ENCODE peak calls at places on chromosomes 16 and 17, in four cellular contexts. D is WTC11; T is fibroblast of villous mesenchyme; U is activated T-helper 1 cell treated with anti-CD3 and anti-CD28 coated beads, Interleukin-2, amount 50 U/mL, for 16 hours. O is an unnamed sample.

GRCh38 chr17:62892069-62892675 is 73.9 kb upstream of the TANC2 start:
- DNase-seq in D (no peak), T (no peak), U (no peak), O (no peak)

GRCh38 chr17:49779730-49780220 is 8.7 kb upstream of the KAT7 start:
- DNase-seq in D (no peak), T (peak), U (no peak), O (no peak)

GRCh38 chr17:79002291-79002690 is 7.3 kb downstream of the CANT1 start:
- DNase-seq in D (no peak), T (no peak), U (no peak), O (no peak)

GRCh38 chr17:55259684-55260111 is 5.1 kb upstream of the HLF start:
- DNase-seq in D (no peak), T (no peak), U (no peak), O (no peak)

GRCh38 chr16:84278968-84279367 is 15.7 kb upstream of the WFDC1 start:
- DNase-seq in D (no peak), T (no peak), U (no peak), O (no peak)

GRCh38 chr17:72535779-72536178 is 415.0 kb downstream of the SOX9 start:
- DNase-seq in D (no peak), T (no peak), U (no peak), O (no peak)

GRCh38 chr17:50663812-50664374 is 29.2 kb downstream of the ABCC3 start:
- DNase-seq in D (no peak), T (no peak), U (no peak), O (no peak)

GRCh38 chr16:67000384-67001158 is 12.2 kb downstream of the CES4A start:
- DNase-seq in D (peak), T (no peak), U (peak), O (peak)

GRCh38 chr16:81732699-81733098 is 46.4 kb upstream of the PLCG2 start:
- DNase-seq in D (no peak), T (no peak), U (no peak), O (no peak)

GRCh38 chr17:5899496-5900195 is 170.5 kb upstream of the WSCD1 start:
- DNase-seq in D (no peak), T (no peak), U (no peak), O (no peak)

GRCh38 chr17:44354582-44355309 is 8.9 kb downstream of the FAM171A2 start:
- DNase-seq in D (peak), T (no peak), U (peak), O (no peak)

GRCh38 chr16:2518823-2519710 is 1.1 kb upstream of the AMDHD2 start:
- DNase-seq in D (no peak), T (no peak), U (no peak), O (no peak)